ENCODE peak calls at places on chromosomes 4 and X, in six cellular contexts. N is heart left ventricle, F is right lobe of liver, L is mammary epithelial cell, W is RWPE1, E is psoas muscle. H is an unnamed sample.

GRCh38 chr4:176795441-176795840 is 2.7 kb upstream of the VEGFC start:
- DNase-seq in N (no peak), F (no peak), L (no peak), W (no peak), E (no peak), H (no peak)

GRCh38 chr4:179762840-179763239 is 2320.6 kb upstream of the AGA start:
- DNase-seq in N (no peak), F (no peak), L (no peak), W (no peak), E (no peak), H (no peak)

GRCh38 chrX:129577473-129577872 is 37.4 kb downstream of the OCRL start:
- DNase-seq in N (no peak), F (no peak), L (peak; percentile 5), W (peak; percentile 8), E (no peak), H (no peak)

GRCh38 chrX:1390621-1391369 is 1.1 kb downstream of the SLC25A6 start:
- DNase-seq in N (peak; percentile 13), F (no peak), L (no peak), W (no peak), E (peak; percentile 23), H (no peak)

GRCh38 chr4:152348670-152349069 is 187.2 kb downstream of the FBXW7 start:
- DNase-seq in N (no peak), F (no peak), L (peak; percentile 27), W (no peak), E (no peak), H (no peak)

GRCh38 chrX:39065051-39065871 is 264.0 kb downstream of the MID1IP1 start:
- DNase-seq in N (no peak), F (no peak), L (no peak), W (no peak), E (no peak), H (peak; percentile 46)

GRCh38 chrX:31223817-31224216 is 152.0 kb upstream of the FTHL17 start:
- DNase-seq in N (no peak), F (no peak), L (peak; percentile 83), W (peak; percentile 41), E (no peak), H (peak; percentile 32)

GRCh38 chr4:130099159-130099558 is 1003.2 kb downstream of the C4orf33 start:
- DNase-seq in N (no peak), F (no peak), L (no peak), W (no peak), E (no peak), H (no peak)

GRCh38 chr4:44425614-44426208 is 22.9 kb downstream of the KCTD8 start:
- DNase-seq in N (no peak), F (no peak), L (no peak), W (peak; percentile 31), E (no peak), H (no peak)

GRCh38 chrX:119399772-119400101 is 601 bp downstream of the SLC25A43 start:
- DNase-seq in N (no peak), F (no peak), L (no peak), W (no peak), E (no peak), H (no peak)

GRCh38 chrX:132292753-132293152 is 73.5 kb upstream of the RAP2C start:
- DNase-seq in N (peak; percentile 16), F (no peak), L (peak; percentile 49), W (peak; percentile 28), E (no peak), H (peak; percentile 2)

GRCh38 chr4:25722964-25723363 is 67.3 kb downstream of the SLC34A2 start:
- DNase-seq in N (no peak), F (no peak), L (no peak), W (no peak), E (no peak), H (no peak)

GRCh38 chrX:9273744-9274143 is 191.1 kb upstream of the TBL1X start:
- DNase-seq in N (no peak), F (no peak), L (no peak), W (no peak), E (no peak), H (no peak)

GRCh38 chr4:61373901-61374611 is 173.9 kb downstream of the ADGRL3 start:
- DNase-seq in N (no peak), F (no peak), L (peak; percentile 61), W (peak; percentile 80), E (no peak), H (no peak)

GRCh38 chr4:54066718-54067129 is 2.3 kb upstream of the CHIC2 start:
- DNase-seq in N (no peak), F (no peak), L (no peak), W (no peak), E (no peak), H (no peak)

GRCh38 chr4:52990706-52991105 is 128.6 kb downstream of the RASL11B start:
- DNase-seq in N (no peak), F (no peak), L (no peak), W (no peak), E (no peak), H (no peak)

GRCh38 chr4:186693159-186693815 is 30.4 kb downstream of the FAT1 start:
- DNase-seq in N (peak; percentile 67), F (peak; percentile 72), L (peak; percentile 93), W (peak; percentile 91), E (peak; percentile 60), H (peak; percentile 11)

GRCh38 chr4:63170923-63171322 is 1238.3 kb downstream of the TECRL start:
- DNase-seq in N (no peak), F (no peak), L (no peak), W (no peak), E (no peak), H (no peak)

GRCh38 chr4:36420111-36420679 is 138.8 kb downstream of the DTHD1 start:
- DNase-seq in N (no peak), F (no peak), L (no peak), W (no peak), E (no peak), H (no peak)

GRCh38 chrX:56600141-56600540 is 36.7 kb downstream of the UBQLN2 start:
- DNase-seq in N (no peak), F (no peak), L (no peak), W (no peak), E (no peak), H (no peak)

DNA sequence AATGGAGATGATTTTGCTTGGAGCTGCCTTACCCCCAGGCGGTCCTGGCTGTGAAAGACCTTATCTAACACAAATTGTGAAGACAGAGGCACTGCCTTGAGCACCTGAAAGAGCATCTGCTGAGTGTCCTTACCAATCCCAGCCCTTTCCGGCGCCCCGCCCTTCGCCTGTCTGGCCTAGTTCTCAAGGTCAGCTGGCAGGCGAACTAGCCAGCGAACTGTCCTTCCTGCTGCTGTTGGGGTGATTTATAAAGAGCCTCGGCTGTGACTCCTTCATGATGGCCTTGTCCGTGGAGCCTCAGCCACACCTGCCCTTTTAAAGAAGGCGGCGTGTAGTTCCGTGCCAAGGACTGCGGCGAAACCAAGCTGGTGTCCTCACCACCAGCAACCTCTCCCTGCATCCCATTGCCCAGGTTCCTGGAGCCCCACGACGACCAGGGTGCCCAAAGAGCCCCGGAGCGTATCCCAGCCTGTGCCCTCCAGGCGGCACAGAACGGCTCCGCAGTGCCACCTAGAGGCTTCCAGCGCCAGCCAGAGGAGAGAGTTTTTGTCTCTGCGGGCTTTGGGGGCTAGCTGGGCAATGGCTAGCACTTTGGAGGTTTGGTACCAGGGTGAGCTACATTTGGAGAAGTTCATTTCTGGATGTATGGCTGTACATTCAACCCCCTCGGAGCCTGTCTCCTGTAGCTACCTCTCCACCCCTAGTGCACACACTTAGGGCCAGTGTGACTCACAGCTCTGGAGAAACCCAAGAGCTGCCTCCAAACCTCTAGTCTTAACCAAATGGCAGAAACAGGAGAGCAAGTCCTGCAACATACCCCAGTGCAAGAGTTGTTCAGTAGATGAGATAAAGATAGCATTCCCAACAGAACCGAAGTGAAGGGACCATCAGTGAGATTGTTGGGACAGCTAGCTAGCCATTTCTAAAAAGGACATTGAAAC is 36.8 kb upstream of the VMA21 start:
- DNase-seq in N (no peak), F (peak; percentile 46), L (peak; percentile 2), W (peak; percentile 4), E (peak; percentile 27), H (no peak)
- TF ChIP-seq CTCF in N (peak; percentile 25), F (peak; percentile 69), L (peak; percentile 73), W (peak; percentile 42), E (peak; percentile 46), H (peak; percentile 57)

GRCh38 chr4:182775075-182775474 is 142.1 kb downstream of the DCTD start:
- DNase-seq in N (no peak), F (no peak), L (no peak), W (no peak), E (no peak), H (no peak)

GRCh38 chr4:182770969-182771330 is 146.2 kb downstream of the DCTD start:
- DNase-seq in N (no peak), F (no peak), L (no peak), W (no peak), E (no peak), H (no peak)

GRCh38 chr4:182766851-182767250 is 150.3 kb downstream of the DCTD start:
- DNase-seq in N (no peak), F (no peak), L (no peak), W (no peak), E (no peak), H (no peak)

GRCh38 chr4:182768821-182769220 is 148.4 kb downstream of the DCTD start:
- DNase-seq in N (no peak), F (no peak), L (no peak), W (no peak), E (no peak), H (no peak)

DNA sequence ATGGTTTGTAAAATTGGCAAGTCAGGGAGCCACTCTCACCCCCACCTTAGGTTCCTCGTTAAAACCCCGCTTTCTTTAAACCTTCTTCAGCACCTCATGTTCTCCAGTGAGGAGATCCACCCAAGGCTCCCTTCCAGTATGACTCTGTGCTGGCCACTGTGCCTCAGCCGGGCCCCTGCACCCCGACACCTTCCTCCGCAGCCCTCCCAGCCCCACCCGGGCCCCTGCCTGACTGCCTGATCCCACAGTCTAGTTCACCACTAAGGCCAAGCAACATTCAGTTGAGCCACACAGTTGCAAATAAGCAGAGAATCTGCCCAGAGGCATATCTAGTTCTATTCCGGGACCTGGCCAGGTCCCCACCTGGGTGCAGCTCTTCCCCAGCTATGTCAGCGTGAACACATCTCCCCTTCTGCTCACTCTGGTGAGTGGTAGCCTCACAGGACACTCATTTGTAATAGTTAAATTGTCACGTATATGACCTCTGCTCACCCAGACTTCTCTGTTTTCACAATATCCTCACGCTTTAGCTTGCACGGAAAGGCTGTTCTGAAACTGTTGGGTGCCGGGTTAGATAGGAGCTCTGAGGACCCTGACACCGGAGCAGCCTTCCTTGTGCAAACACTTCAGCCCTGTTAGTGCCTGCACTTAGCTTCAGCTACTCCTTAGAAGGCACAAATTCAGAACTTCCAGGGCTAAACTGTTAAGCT is 146.8 kb downstream of the DCTD start:
- DNase-seq in N (no peak), F (no peak), L (no peak), W (no peak), E (no peak), H (no peak)
- H3K27ac ChIP-seq in N (no peak overlapping the region), F (no peak overlapping the region), L (no peak overlapping the region), W (no peak overlapping the region), E (no peak overlapping the region), H (no peak overlapping the region)

DNA sequence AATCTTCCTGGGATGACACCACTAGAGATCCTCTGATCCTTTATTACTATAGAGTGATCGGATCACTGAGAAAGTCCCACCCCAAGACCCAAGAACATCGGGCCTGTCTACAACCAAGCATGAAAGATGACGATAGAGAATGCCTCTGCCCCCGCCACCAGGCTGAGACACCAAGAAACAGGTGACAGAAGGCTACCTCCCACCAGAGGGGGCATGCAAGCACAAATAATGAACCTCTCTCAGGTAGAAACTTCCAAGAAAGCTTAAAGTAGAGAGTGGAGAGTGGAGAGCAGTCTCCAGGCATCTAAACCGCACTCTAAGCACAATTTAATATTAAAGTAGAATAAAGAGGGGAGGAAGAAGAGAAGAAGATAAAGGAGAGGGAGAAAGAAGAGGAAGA is 402.6 kb downstream of the INPP4B start:
- DNase-seq in N (no peak), F (no peak), L (no peak), W (no peak), E (no peak), H (no peak)
- TF ChIP-seq CTCF in N (no peak), F (no peak), L (no peak), W (no peak), E (no peak), H (no peak)

GRCh38 chrX:46260502-46260901 is 284.7 kb downstream of the ZNF674 start:
- DNase-seq in N (no peak), F (no peak), L (peak; percentile 97), W (peak; percentile 69), E (no peak), H (no peak)
- H3K27ac ChIP-seq in N (no peak overlapping the region), F (no peak overlapping the region), L (peak overlapping the region; percentile 98), W (peak overlapping the region; percentile 55), E (no peak overlapping the region), H (no peak overlapping the region)

H was measured in gastrocnemius medialis.